ENCODE peak calls at places on chromosomes 13 and 19, in nine cellular contexts. H is spleen, Q is lower leg skin, B is IMR-90, N is stomach, L is heart left ventricle, F is uterus, X is adrenal gland, Z is NB4. K is an unnamed sample.

GRCh38 chr19:46732172-46732938 is 13.5 kb upstream of the FKRP start:
- DNase-seq in H (peak; percentile 72), Q (no peak), B (no peak), N (no peak), L (no peak), F (no peak), X (no peak), Z (peak; percentile 65), K (no peak)

GRCh38 chr13:101082441-101082840 is 333.9 kb downstream of the NALCN start:
- DNase-seq in H (no peak), Q (no peak), B (no peak), N (no peak), L (no peak), F (no peak), X (no peak), Z (no peak), K (no peak)

GRCh38 chr19:41050426-41050825 is 37.8 kb upstream of the CYP2A13 start:
- DNase-seq in H (no peak), Q (peak; percentile 40), B (no peak), N (no peak), L (no peak), F (no peak), X (no peak), Z (no peak), K (no peak)

GRCh38 chr13:25064396-25064795 is 31.5 kb upstream of the PABPC3 start:
- DNase-seq in H (no peak), Q (no peak), B (no peak), N (no peak), L (no peak), F (no peak), X (no peak), Z (no peak), K (no peak)

GRCh38 chr13:42968906-42969305 is 23.1 kb downstream of the EPSTI1 start:
- DNase-seq in H (no peak), Q (no peak), B (no peak), N (peak; percentile 91), L (no peak), F (no peak), X (no peak), Z (no peak), K (no peak)

GRCh38 chr19:23913931-23914330 is 755 bp upstream of the ZNF726 start:
- DNase-seq in H (no peak), Q (no peak), B (no peak), N (no peak), L (no peak), F (no peak), X (no peak), Z (no peak), K (no peak)

GRCh38 chr13:98267080-98267912 is 90.2 kb upstream of the RNF113B start:
- DNase-seq in H (no peak), Q (no peak), B (peak; percentile 79), N (peak; percentile 60), L (peak; percentile 15), F (no peak), X (no peak), Z (no peak), K (no peak)

GRCh38 chr19:33740811-33741396 is 55.8 kb upstream of the KCTD15 start:
- DNase-seq in H (no peak), Q (no peak), B (peak; percentile 38), N (no peak), L (peak; percentile 25), F (no peak), X (peak; percentile 26), Z (peak; percentile 38), K (peak; percentile 54)

DNA sequence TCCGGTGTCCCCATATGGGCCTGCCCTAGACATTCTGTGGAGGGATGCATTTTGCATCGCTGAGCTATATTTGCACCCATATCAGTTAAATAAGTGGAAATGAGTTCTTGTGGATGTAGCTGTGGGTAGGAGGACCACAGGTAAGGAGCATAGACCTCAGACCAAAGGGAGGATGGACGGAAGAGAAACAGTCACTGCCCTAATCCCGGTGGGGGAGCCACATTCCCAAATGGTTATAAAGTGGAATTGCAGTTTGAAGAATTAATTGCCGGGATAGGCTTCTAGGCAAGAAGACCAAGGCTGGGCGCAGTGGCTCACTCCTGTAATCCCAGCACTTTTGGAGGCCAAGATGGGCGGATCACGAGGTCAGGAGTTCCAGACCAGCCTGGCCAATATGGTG is 1.8 kb downstream of the SDHAF1 start:
- DNase-seq in H (no peak), Q (no peak), B (no peak), N (no peak), L (no peak), F (no peak), X (no peak), Z (no peak), K (no peak)
- H3K4me3 ChIP-seq in H (no peak overlapping the region), Q (no peak overlapping the region), B (no peak overlapping the region), N (peak overlapping the region; percentile 81), L (no peak overlapping the region), F (no peak overlapping the region), X (no peak overlapping the region), Z (no peak overlapping the region), K (no peak overlapping the region)

DNA sequence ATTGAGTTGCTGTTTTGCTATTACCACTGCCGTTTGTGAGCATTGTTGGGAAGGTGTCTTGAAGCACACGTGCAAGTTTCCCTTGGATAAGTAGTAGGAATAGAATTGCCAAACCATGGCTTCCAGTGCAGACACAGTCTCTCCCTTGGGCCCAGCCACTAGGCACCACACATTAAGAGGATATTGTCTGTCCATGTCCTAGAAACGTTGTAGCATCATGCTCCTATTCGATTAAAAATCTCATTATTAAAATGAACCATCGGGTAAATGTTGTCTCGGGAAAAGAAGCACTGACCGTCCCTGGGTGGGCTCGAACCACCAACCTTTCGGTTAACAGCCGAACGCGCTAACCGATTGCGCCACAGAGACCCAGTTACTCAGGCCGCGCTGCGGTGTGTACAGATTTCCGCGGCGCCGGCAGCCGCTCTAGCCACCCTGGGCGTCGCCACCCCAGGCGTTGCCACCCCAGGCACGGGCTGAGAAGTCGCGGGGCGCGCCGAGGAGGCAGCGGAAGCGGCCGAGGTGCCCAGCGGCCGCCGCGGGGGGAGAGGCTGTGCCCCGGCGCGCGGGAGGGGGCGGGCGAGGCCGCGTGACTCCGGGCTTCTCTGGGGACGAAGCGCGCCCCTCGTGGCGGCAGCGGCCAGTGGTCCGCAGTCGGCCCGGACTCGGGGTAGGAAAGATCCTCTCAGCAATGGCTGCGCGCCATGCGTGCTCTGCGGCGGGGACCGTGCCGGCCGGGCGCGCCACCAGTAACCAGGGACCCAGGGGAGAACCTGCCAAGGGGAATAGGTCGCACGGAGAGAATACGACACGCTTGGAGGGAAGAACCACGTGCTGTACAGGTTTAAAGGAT is 56.2 kb downstream of the USPL1 start:
- DNase-seq in H (peak; percentile 99), Q (peak; percentile 98), B (peak; percentile 89), N (peak; percentile 91), L (peak; percentile 88), F (peak; percentile 86), X (peak; percentile 88), Z (peak; percentile 95), K (peak; percentile 88)
- TF ChIP-seq POLR2A in H (no peak), Q (no peak), B (no peak), N (no peak), L (no peak), F (no peak), X (peak; percentile 39), Z (no peak), K (peak; percentile 37)

GRCh38 chr19:10575011-10575716 is 6.4 kb upstream of the CDKN2D start:
- DNase-seq in H (no peak), Q (no peak), B (no peak), N (no peak), L (no peak), F (no peak), X (no peak), Z (no peak), K (no peak)

GRCh38 chr19:10583021-10583776 is 3.9 kb downstream of the AP1M2 start:
- DNase-seq in H (no peak), Q (no peak), B (no peak), N (no peak), L (no peak), F (no peak), X (no peak), Z (peak; percentile 47), K (no peak)

GRCh38 chr19:10586396-10586795 is 716 bp downstream of the AP1M2 start:
- DNase-seq in H (no peak), Q (no peak), B (no peak), N (no peak), L (no peak), F (no peak), X (no peak), Z (no peak), K (no peak)

GRCh38 chr19:10577951-10578350 is 9.2 kb downstream of the AP1M2 start:
- DNase-seq in H (no peak), Q (no peak), B (no peak), N (no peak), L (no peak), F (no peak), X (no peak), Z (no peak), K (no peak)

GRCh38 chr19:10580979-10581631 is 6.0 kb downstream of the AP1M2 start:
- DNase-seq in H (peak; percentile 95), Q (peak; percentile 97), B (peak; percentile 90), N (peak; percentile 92), L (peak; percentile 83), F (peak; percentile 89), X (peak; percentile 85), Z (peak; percentile 99), K (peak; percentile 91)
- H3K4me3 ChIP-seq in H (no peak overlapping the region), Q (no peak overlapping the region), B (no peak overlapping the region), N (no peak overlapping the region), L (no peak overlapping the region), F (no peak overlapping the region), X (no peak overlapping the region), Z (no peak overlapping the region), K (no peak overlapping the region)

GRCh38 chr19:18279266-18279515 is 2.2 kb downstream of the JUND start:
- DNase-seq in H (no peak), Q (no peak), B (no peak), N (no peak), L (no peak), F (no peak), X (no peak), Z (no peak), K (no peak)

GRCh38 chr19:18280247-18281081 is 958 bp downstream of the JUND start:
- DNase-seq in H (peak; percentile 98), Q (peak; percentile 96), B (peak; percentile 69), N (peak; percentile 84), L (peak; percentile 79), F (peak; percentile 81), X (peak; percentile 85), Z (peak; percentile 79), K (peak; percentile 76)

GRCh38 chr19:18279516-18280246 is 1.7 kb downstream of the JUND start:
- DNase-seq in H (peak; percentile 98), Q (peak; percentile 98), B (peak; percentile 92), N (peak; percentile 92), L (peak; percentile 95), F (peak; percentile 94), X (peak; percentile 92), Z (peak; percentile 95), K (peak; percentile 91)

GRCh38 chr19:18281082-18282020 is at the start of gene JUND:
- DNase-seq in H (peak; percentile 99), Q (peak; percentile 99), B (peak; percentile 98), N (peak; percentile 99), L (peak; percentile 99), F (peak; percentile 98), X (peak; percentile 99), Z (peak; percentile 97), K (peak; percentile 62)

DNA sequence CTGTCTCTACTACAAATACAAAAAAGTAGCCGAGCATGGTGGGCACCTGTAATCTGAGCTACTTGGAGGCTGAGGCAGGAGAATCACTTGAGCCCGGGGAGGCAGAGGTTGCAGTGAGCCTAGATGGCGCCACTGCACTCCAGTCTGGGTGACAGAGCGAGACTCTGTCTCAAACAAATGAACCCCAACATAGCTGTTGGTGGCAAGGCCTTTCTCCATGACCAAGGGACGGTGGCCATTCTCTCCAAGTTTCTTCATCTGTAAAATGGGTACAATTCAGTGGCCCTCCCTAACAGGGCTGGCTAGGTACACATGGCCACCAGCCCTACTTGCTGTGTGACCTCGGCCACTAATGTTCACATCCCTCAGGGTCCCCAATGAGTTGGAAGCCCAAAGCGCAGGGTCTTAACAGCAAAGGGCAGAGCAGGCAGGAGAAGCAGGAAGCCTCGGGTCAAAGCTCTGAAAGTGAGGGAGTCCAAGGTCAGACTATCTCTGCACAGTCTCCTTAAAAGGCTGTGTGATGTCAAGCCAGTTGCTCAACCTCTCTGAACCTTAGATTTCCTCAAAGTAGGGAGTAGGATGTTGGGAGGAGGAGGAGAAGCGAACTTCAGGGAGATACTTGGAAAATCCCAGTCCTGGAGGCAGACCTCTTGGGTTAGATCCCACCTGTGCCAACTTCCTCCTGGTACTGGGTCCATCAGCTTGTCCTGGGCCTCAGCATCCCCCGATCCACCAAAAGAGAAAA is 2.7 kb downstream of the JUND start:
- DNase-seq in H (peak; percentile 81), Q (no peak), B (no peak), N (peak; percentile 52), L (no peak), F (no peak), X (no peak), Z (peak; percentile 45), K (peak; percentile 44)
- TF ChIP-seq POLR2A in H (no peak), Q (no peak), B (no peak), N (no peak), L (no peak), F (no peak), X (no peak), Z (no peak), K (no peak)